ENCODE peak calls at places on chromosomes 6 and 20, in eight cellular contexts. X is SK-N-SH, P is A549, Q is IMR-90, V is HCT116, H is K562, U is HepG2, D is H1. O is an unnamed sample.

GRCh38 chr20:2741463-2741862 is 48.9 kb downstream of the EBF4 start:
- DNase-seq in H (no peak), P (no peak), X (no peak), V (no peak), D (no peak), U (no peak), Q (no peak), O (no peak)

GRCh38 chr20:4036351-4036750 is 21.0 kb upstream of the RNF24 start:
- DNase-seq in U (no peak), H (no peak), X (no peak), P (no peak), V (no peak), Q (no peak), D (no peak), O (no peak)

GRCh38 chr6:3517350-3517749 is 60.5 kb upstream of the SLC22A23 start:
- DNase-seq in X (no peak), D (no peak), V (no peak), Q (peak; percentile 95), P (no peak), U (no peak), H (no peak), O (no peak)

GRCh38 chr6:35148167-35148741 is 7.1 kb upstream of the TCP11 start:
- DNase-seq in H (no peak), D (peak; percentile 70), P (no peak), V (no peak), Q (peak; percentile 77), X (no peak), U (no peak), O (peak; percentile 32)

GRCh38 chr6:16331328-16332174 is 93.2 kb downstream of the GMPR start:
- DNase-seq in Q (peak; percentile 77), H (peak; percentile 86), X (peak; percentile 83), U (peak; percentile 71), P (peak; percentile 64), V (no peak), D (no peak), O (no peak)

GRCh38 chr20:36399147-36399968 is 93.2 kb downstream of the DLGAP4 start:
- DNase-seq in H (peak; percentile 75), Q (peak; percentile 11), U (peak; percentile 88), X (peak; percentile 81), D (peak; percentile 78), P (peak; percentile 73), V (peak; percentile 91), O (no peak)

GRCh38 chr20:15835811-15836210 is 737.4 kb downstream of the KIF16B start:
- DNase-seq in X (peak; percentile 8), U (no peak), D (no peak), P (no peak), Q (no peak), V (no peak), H (no peak), O (no peak)

GRCh38 chr20:59955131-59955796 is 3.0 kb upstream of the CDH26 start:
- DNase-seq in D (no peak), U (peak; percentile 53), V (peak; percentile 12), Q (no peak), X (no peak), P (peak; percentile 40), H (peak; percentile 14), O (no peak)

GRCh38 chr6:3455121-3455489 is 1.7 kb downstream of the SLC22A23 start:
- DNase-seq in H (no peak), U (peak; percentile 45), D (no peak), Q (no peak), X (no peak), P (no peak), V (no peak), O (no peak)

GRCh38 chr6:69775450-69775849 is 21.4 kb downstream of the LMBRD1 start:
- DNase-seq in X (no peak), H (no peak), U (no peak), Q (no peak), D (no peak), P (no peak), V (no peak), O (no peak)

GRCh38 chr6:111600154-111600553 is 5.5 kb downstream of the TRAF3IP2 start:
- DNase-seq in V (no peak), X (no peak), P (no peak), U (no peak), D (no peak), Q (no peak), H (no peak), O (no peak)

GRCh38 chr6:111602481-111603404 is 2.9 kb downstream of the TRAF3IP2 start:
- DNase-seq in V (no peak), Q (peak; percentile 85), D (no peak), U (no peak), P (no peak), X (no peak), H (no peak), O (no peak)

GRCh38 chr6:111601875-111602274 is 3.8 kb downstream of the TRAF3IP2 start:
- DNase-seq in D (no peak), P (no peak), X (no peak), V (no peak), Q (peak; percentile 81), U (no peak), H (no peak), O (no peak)

GRCh38 chr6:111599259-111599658 is 6.4 kb downstream of the TRAF3IP2 start:
- DNase-seq in D (no peak), Q (no peak), V (no peak), U (no peak), X (no peak), P (no peak), H (no peak), O (no peak)

DNA sequence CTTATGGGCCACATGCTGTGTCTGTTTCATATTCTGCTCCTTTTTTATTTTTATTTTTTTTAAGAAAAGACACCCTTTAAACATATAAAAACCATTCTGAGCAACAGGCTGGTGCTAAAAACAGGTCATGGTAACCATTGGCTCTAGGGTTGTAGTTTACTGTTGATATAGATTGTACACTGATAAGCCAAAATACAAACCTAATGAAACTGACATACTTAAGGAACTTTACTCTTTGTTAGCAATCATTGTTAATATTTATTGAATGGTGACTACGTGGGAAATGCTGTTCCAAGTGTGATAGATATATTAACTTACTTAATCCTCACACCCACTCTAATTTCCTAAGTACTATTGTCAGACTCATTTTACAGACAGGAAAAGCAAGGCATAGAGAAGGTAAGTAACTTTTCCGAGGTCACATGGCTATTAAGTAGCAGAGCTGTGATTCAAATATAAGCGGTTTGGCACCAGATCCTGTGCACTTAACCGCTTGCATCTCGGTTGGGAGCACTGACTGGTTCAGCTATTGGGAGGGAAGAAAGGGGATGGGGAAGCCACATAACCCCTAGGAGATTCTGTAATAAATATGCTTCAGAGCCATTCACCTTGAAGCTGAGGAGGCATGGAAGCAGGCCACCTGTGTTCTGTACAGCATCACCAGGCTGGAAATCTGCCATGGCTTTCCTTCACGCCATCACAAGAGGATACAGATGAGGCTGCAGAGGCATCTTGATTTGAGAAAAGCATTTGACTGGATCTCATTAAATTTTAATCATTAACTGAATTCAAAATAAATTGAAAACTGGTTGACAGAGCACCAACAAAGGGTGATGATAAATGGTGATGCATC is 4.9 kb downstream of the TRAF3IP2 start:
- DNase-seq in Q (no peak), H (no peak), P (no peak), D (no peak), U (no peak), V (no peak), X (no peak), O (no peak)
- H3K4me1 ChIP-seq in Q (peaks cover 38% of the 10 kb centered on the region), H (peaks cover 15% of the 10 kb centered on the region), P (peaks cover 47% of the 10 kb centered on the region), D (peaks cover 16% of the 10 kb centered on the region), U (peaks cover 71% of the 10 kb centered on the region), V (peaks cover 11% of the 10 kb centered on the region), X (peaks cover 30% of the 10 kb centered on the region), O (peaks cover 7% of the 10 kb centered on the region)

GRCh38 chr6:156933201-156934053 is 156.2 kb downstream of the ARID1B start:
- DNase-seq in X (no peak), H (no peak), D (no peak), V (no peak), P (no peak), U (peak; percentile 93), Q (no peak), O (no peak)
- TF ChIP-seq RAD21 in X (peak; percentile 56), H (peak; percentile 12), D (peak; percentile 33), V (peak; percentile 38), P (no peak), U (peak; percentile 19), Q (no peak), O (peak; percentile 23)

GRCh38 chr6:25366785-25367657 is 87.8 kb downstream of the CARMIL1 start:
- DNase-seq in U (no peak), V (no peak), D (no peak), X (no peak), H (no peak), Q (no peak), P (no peak), O (peak; percentile 39)

GRCh38 chr6:25365159-25365558 is 86.0 kb downstream of the CARMIL1 start:
- DNase-seq in D (no peak), U (no peak), Q (no peak), P (no peak), V (no peak), H (no peak), X (no peak), O (no peak)

GRCh38 chr6:25359891-25360290 is 80.7 kb downstream of the CARMIL1 start:
- DNase-seq in H (no peak), U (no peak), D (no peak), Q (no peak), X (no peak), P (no peak), V (peak; percentile 15), O (no peak)

GRCh38 chr6:25360611-25361010 is 81.4 kb downstream of the CARMIL1 start:
- DNase-seq in H (no peak), Q (peak; percentile 45), D (no peak), V (no peak), X (no peak), P (no peak), U (no peak), O (no peak)

DNA sequence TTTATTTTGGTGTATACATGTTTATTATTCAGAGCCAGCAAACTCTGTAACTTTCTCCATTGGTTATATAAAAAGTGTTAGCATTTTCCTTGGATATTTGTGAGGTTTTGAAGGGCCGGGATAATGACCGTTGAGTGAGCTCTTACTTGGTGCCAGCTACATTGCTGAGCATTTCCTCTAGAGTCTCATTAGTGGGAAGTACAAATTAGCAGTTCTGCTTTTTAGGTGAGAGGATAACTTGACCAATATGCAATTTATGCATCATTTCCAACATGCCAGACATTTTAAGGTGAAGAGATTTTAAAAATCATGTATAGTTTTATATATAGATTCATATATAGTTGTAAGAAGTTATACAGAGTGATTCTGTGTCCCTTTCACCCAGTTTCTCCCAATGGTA is 84.3 kb downstream of the CARMIL1 start:
- DNase-seq in H (no peak), Q (no peak), X (no peak), D (no peak), V (no peak), U (no peak), P (no peak), O (no peak)
- H3K4me1 ChIP-seq in H (no peaks in the 10 kb centered on the region), Q (peaks cover 4% of the 10 kb centered on the region), X (peaks cover 11% of the 10 kb centered on the region), D (peaks cover 3% of the 10 kb centered on the region), V (peaks cover 15% of the 10 kb centered on the region), U (no peaks in the 10 kb centered on the region), P (peaks cover 35% of the 10 kb centered on the region), O (peaks cover 11% of the 10 kb centered on the region)

DNA sequence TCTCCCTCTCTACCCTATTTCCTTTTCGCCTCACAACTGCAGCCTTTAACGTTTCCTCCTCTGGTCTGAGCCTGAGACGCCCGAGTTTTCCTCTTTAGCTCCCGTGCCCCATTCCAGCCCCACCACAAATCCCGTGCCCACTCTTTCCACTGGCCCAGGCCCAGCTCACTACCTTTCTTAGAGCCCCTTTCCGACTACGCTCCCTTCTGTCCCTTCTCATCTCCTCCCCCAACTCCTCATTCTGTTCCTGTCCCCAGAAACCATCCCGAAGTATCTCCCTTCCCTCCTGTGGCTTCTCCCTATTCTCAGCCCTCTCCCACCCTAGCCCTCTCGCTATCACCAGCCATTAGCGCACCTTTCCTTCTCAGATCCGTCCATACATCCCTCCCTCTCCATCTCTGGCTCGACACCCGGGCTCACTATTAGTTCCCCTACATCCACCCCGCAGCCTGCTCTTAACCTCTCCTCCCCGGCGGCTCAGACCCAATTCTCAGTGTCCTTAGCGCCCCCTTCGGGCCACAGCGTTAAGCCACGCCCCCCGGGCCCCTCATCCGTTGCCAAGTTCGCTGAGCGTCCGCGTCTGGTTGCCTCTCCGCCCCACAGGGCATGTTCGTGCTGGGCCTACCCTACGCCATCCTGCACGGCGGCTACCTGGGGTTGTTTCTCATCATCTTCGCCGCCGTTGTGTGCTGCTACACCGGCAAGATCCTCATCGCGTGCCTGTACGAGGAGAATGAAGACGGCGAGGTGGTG is 2.7 kb downstream of the SLC32A1 start:
- DNase-seq in P (no peak), H (peak; percentile 75), Q (no peak), X (peak; percentile 90), U (peak; percentile 61), V (no peak), D (no peak), O (no peak)
- TF ChIP-seq RAD21 in P (no peak), H (no peak), Q (no peak), X (peak; percentile 60), U (peak; percentile 75), V (peak; percentile 41), D (peak; percentile 68), O (no peak)